ENCODE peak calls at places on chromosomes 4 and X, in seven cellular contexts. I is coronary artery, H is tibial nerve, R is AG09319, L is upper lobe of right lung, G is fibroblast of the aortic adventitia, J is omental fat pad. W is an unnamed sample.

GRCh38 chrX:42248226-42248625 is 324.9 kb upstream of the CASK start:
- DNase-seq in I (no peak), H (no peak), R (no peak), L (no peak), G (no peak), J (no peak), W (no peak)

GRCh38 chr4:3311489-3312171 is 18.8 kb downstream of the RGS12 start:
- DNase-seq in I (peak; percentile 63), H (no peak), R (no peak), L (peak; percentile 38), G (no peak), J (no peak), W (no peak)

GRCh38 chr4:76307670-76308014 is 1.1 kb downstream of the STBD1 start:
- DNase-seq in I (no peak), H (no peak), R (no peak), L (no peak), G (no peak), J (no peak), W (no peak)

GRCh38 chr4:147984065-147984777 is 252.3 kb downstream of the ARHGAP10 start:
- DNase-seq in I (no peak), H (no peak), R (no peak), L (no peak), G (peak; percentile 53), J (no peak), W (no peak)

GRCh38 chr4:155430895-155431467 is 54.2 kb upstream of the MAP9 start:
- DNase-seq in I (no peak), H (no peak), R (no peak), L (no peak), G (no peak), J (no peak), W (no peak)

GRCh38 chr4:23717528-23718248 is 172.2 kb downstream of the PPARGC1A start:
- DNase-seq in I (no peak), H (no peak), R (no peak), L (no peak), G (peak; percentile 6), J (no peak), W (no peak)

GRCh38 chrX:66698273-66699204 is 59.7 kb upstream of the EDA2R start:
- DNase-seq in I (no peak), H (no peak), R (no peak), L (no peak), G (no peak), J (no peak), W (no peak)

GRCh38 chrX:40107291-40108083 is 9.7 kb upstream of the BCOR start:
- DNase-seq in I (no peak), H (no peak), R (no peak), L (peak; percentile 84), G (no peak), J (no peak), W (no peak)

GRCh38 chr4:73080789-73081188 is 11.3 kb upstream of the COX18 start:
- DNase-seq in I (no peak), H (no peak), R (no peak), L (no peak), G (peak; percentile 7), J (no peak), W (no peak)

GRCh38 chr4:86788826-86789225 is 60.4 kb downstream of the SLC10A6 start:
- DNase-seq in I (no peak), H (no peak), R (no peak), L (no peak), G (no peak), J (no peak), W (no peak)

GRCh38 chr4:138398297-138398696 is 156.1 kb upstream of the SLC7A11 start:
- DNase-seq in I (no peak), H (no peak), R (no peak), L (no peak), G (peak; percentile 8), J (no peak), W (no peak)

GRCh38 chr4:141304346-141304745 is 83.7 kb downstream of the ZNF330 start:
- DNase-seq in I (no peak), H (no peak), R (no peak), L (no peak), G (no peak), J (no peak), W (no peak)

GRCh38 chr4:81485310-81485980 is 13.7 kb upstream of the RASGEF1B start:
- DNase-seq in I (no peak), H (no peak), R (no peak), L (no peak), G (no peak), J (no peak), W (no peak)

GRCh38 chr4:142818009-142818408 is 28.1 kb downstream of the INPP4B start:
- DNase-seq in I (no peak), H (no peak), R (no peak), L (no peak), G (peak; percentile 94), J (no peak), W (no peak)

GRCh38 chrX:13876652-13877051 is 59.8 kb upstream of the GPM6B start:
- DNase-seq in I (no peak), H (no peak), R (no peak), L (no peak), G (peak; percentile 43), J (no peak), W (no peak)

GRCh38 chr4:140038031-140038533 is 115.9 kb downstream of the MAML3 start:
- DNase-seq in I (no peak), H (no peak), R (no peak), L (no peak), G (peak; percentile 33), J (no peak), W (no peak)

GRCh38 chrX:10008483-10009056 is 41.4 kb downstream of the CLDN34 start:
- DNase-seq in I (no peak), H (no peak), R (no peak), L (no peak), G (peak; percentile 82), J (no peak), W (no peak)

GRCh38 chrX:123986377-123986776 is 24.9 kb downstream of the STAG2 start:
- DNase-seq in I (no peak), H (no peak), R (no peak), L (no peak), G (no peak), J (no peak), W (no peak)

GRCh38 chrX:76893930-76894329 is 466.4 kb downstream of the MAGEE1 start:
- DNase-seq in I (no peak), H (no peak), R (no peak), L (no peak), G (peak; percentile 20), J (no peak), W (no peak)

GRCh38 chr4:152528060-152528459 is 7.8 kb downstream of the FBXW7 start:
- DNase-seq in I (no peak), H (no peak), R (no peak), L (no peak), G (no peak), J (no peak), W (no peak)

GRCh38 chrX:47807548-47807947 is 29.2 kb upstream of the ZNF81 start:
- DNase-seq in I (no peak), H (no peak), R (no peak), L (no peak), G (no peak), J (no peak), W (no peak)

GRCh38 chr4:150280081-150280950 is 202.1 kb downstream of the DCLK2 start:
- DNase-seq in I (no peak), H (no peak), R (peak; percentile 52), L (no peak), G (peak; percentile 63), J (no peak), W (no peak)

GRCh38 chr4:106299977-106300376 is 16.0 kb downstream of the TBCK start:
- DNase-seq in I (no peak), H (no peak), R (no peak), L (no peak), G (no peak), J (no peak), W (no peak)

DNA sequence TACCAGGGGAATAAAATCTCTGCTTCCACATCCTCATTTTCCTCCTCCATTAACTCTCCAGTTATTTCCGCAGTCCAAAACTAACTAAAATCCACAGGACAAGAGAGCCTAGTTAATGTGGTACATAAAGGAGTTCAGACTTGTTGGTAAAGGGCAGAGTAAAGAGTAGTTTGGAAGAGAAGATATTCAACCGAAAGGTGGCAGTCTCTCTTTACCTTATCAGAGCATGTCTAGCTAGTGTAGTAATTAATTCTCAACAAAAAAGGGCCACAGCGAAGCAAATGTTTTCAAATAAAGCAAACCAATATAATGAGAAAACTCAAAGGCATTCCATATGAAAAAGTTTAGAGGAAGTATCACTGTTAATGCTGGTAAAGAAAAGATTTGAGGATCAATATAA is 286.5 kb downstream of the GLUD2 start:
- DNase-seq in I (no peak), H (no peak), R (no peak), L (no peak), G (no peak), J (no peak), W (no peak)
- TF ChIP-seq CTCF in I (no peak), H (no peak), R (no peak), L (no peak), G (no peak), J (no peak), W (no peak)

GRCh38 chrX:110418220-110418856 is 59.7 kb downstream of the RTL9 start:
- DNase-seq in I (no peak), H (no peak), R (no peak), L (peak; percentile 60), G (peak; percentile 69), J (no peak), W (no peak)
- TF ChIP-seq CTCF in I (no peak), H (peak; percentile 29), R (peak; percentile 53), L (peak; percentile 41), G (peak; percentile 61), J (no peak), W (no peak)

DNA sequence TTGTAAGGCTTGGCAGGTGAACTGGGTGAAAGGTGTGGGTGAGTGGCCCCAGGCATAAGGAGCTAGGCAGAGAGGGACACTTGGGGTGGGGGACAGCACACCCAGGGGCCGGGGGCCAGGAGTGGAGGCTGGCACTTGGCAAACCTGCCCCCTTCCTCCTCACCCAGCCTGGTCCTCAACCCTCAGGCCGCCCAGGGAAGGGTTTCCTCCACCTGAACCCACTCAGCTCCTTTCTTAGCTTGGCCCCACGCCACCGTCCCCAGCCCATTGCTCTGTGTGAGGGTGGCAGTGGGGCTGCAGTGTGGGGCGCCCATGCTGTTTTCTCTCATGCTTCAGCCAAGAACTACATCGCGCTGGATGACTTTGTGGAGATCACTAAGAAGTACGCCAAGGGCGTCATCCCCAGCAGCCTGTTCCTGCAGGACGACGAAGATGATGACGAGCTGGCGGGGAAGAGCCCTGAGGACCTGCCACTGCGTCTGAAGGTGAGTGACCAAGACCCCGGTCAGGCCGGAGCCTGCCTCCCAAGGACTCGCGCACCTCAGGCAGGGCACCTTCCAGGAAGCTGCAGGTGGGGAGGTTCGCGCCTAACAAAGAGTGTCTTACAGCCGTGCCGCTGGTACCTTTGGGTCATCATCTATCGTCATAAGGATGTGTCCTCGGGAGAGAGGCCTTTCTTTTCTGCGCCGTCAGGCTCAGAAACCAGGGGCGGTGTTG is 25.2 kb downstream of the WFS1 start:
- DNase-seq in I (no peak), H (no peak), R (no peak), L (no peak), G (no peak), J (no peak), W (no peak)
- TF ChIP-seq CTCF in I (no peak), H (no peak), R (no peak), L (no peak), G (no peak), J (no peak), W (no peak)

DNA sequence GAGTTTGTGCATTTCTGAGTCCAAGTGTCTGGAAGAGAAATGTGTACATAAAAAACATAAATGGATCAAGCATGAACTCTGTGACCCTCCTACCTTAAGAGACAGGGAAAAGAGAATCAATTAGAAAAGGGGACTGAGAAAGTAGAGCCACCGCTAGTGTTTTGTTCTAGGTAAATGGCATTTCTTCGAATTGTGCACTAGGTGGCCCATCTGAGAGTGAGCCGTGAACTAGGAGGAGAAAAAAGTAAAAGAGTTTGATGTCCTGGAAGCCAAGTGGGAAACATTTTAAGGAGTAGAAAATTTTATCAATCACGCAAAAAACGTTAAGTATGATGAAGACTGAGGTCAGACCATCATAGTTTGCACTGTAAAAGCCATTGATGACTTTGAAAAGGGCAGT is 55.1 kb downstream of the NAF1 start:
- DNase-seq in I (no peak), H (no peak), R (no peak), L (no peak), G (peak; percentile 28), J (no peak), W (no peak)
- TF ChIP-seq CTCF in I (no peak), H (no peak), R (no peak), L (no peak), G (peak; percentile 37), J (no peak), W (no peak)